ENCODE peak calls at places on chromosome 20, in eight cellular contexts. X is HCT116; N is T-helper 17 cell; V is H9; B is activated CD8-positive, alpha-beta memory T cell treated with anti-CD3 and anti-CD28 coated beads for 4 hours; T is NCI-H2029; F is H1; P is naive thymus-derived CD4-positive, alpha-beta T cell. D is an unnamed sample.

GRCh38 chr20:57849868-57850215 is 140.0 kb upstream of the PMEPA1 start:
- DNase-seq in V (peak; percentile 4), B (no peak), T (no peak), N (no peak), P (no peak), F (no peak), X (no peak), D (no peak)

GRCh38 chr20:21936720-21937380 is 231.4 kb downstream of the PAX1 start:
- DNase-seq in T (no peak), F (no peak), N (no peak), V (peak; percentile 43), B (no peak), X (no peak), P (no peak), D (no peak)

GRCh38 chr20:19834783-19835182 is 76.7 kb downstream of the RIN2 start:
- DNase-seq in X (no peak), V (no peak), F (no peak), N (no peak), T (no peak), B (no peak), P (no peak), D (no peak)

GRCh38 chr20:43102394-43102793 is 87.3 kb downstream of the PTPRT start:
- DNase-seq in P (no peak), B (no peak), N (no peak), V (peak; percentile 66), F (peak; percentile 71), T (no peak), X (no peak), D (no peak)

GRCh38 chr20:9215539-9215938 is 146.7 kb downstream of the PLCB4 start:
- DNase-seq in F (no peak), P (no peak), V (no peak), B (no peak), X (peak; percentile 6), N (no peak), T (no peak), D (no peak)

GRCh38 chr20:36501367-36502006 is 39.8 kb upstream of the MYL9 start:
- DNase-seq in P (no peak), V (no peak), X (no peak), F (no peak), T (no peak), B (no peak), N (no peak), D (no peak)

GRCh38 chr20:18689557-18689956 is 101.7 kb downstream of the DTD1 start:
- DNase-seq in V (no peak), P (no peak), N (no peak), X (no peak), B (no peak), T (no peak), F (no peak), D (no peak)

GRCh38 chr20:24708411-24709295 is 239.2 kb downstream of the SYNDIG1 start:
- DNase-seq in B (no peak), X (no peak), P (no peak), F (peak; percentile 29), V (no peak), T (no peak), N (no peak), D (no peak)

GRCh38 chr20:35776513-35777101 is 4.8 kb downstream of the PHF20 start:
- DNase-seq in P (no peak), T (peak; percentile 87), N (no peak), F (no peak), X (no peak), V (no peak), B (no peak), D (no peak)

GRCh38 chr20:25148181-25148981 is 47.1 kb upstream of the ENTPD6 start:
- DNase-seq in F (peak; percentile 59), P (peak; percentile 82), T (no peak), V (peak; percentile 56), N (peak; percentile 37), X (no peak), B (peak; percentile 50), D (no peak)

GRCh38 chr20:25382704-25383370 is 7.8 kb downstream of the ABHD12 start:
- DNase-seq in B (no peak), T (no peak), V (no peak), N (no peak), F (no peak), X (no peak), P (no peak), D (no peak)

GRCh38 chr20:61771805-61772350 is 293.8 kb downstream of the TAF4 start:
- DNase-seq in F (no peak), T (no peak), X (no peak), V (no peak), B (no peak), P (no peak), N (no peak), D (no peak)

D was measured in Caki2.